ENCODE peak calls at places on chromosome 4, in five cellular contexts. L is K562, Z is SK-N-SH, V is HepG2, E is GM12878. W is an unnamed sample.

GRCh38 chr4:39698424-39699009 is 581 bp downstream of the UBE2K start:
- DNase-seq in V (peak; percentile 25), L (peak; percentile 66), Z (peak; percentile 74), E (no peak), W (no peak)

GRCh38 chr4:24137596-24137962 is 247.7 kb upstream of the PPARGC1A start:
- DNase-seq in V (peak; percentile 70), Z (no peak), E (no peak), L (no peak), W (no peak)

GRCh38 chr4:68175562-68176155 is 46.0 kb upstream of the TMPRSS11F start:
- DNase-seq in L (peak; percentile 49), E (peak; percentile 20), V (peak; percentile 44), Z (peak; percentile 49), W (peak; percentile 54)

GRCh38 chr4:142567199-142567598 is 278.9 kb downstream of the INPP4B start:
- DNase-seq in V (no peak), Z (no peak), E (no peak), L (no peak), W (no peak)

GRCh38 chr4:139267301-139267700 is 12.7 kb downstream of the MGARP start:
- DNase-seq in Z (no peak), E (no peak), L (no peak), V (no peak), W (no peak)

GRCh38 chr4:111398906-111399330 is 746.3 kb upstream of the FAM241A start:
- DNase-seq in E (no peak), L (no peak), Z (no peak), V (no peak), W (no peak)

GRCh38 chr4:168183717-168184571 is 91.6 kb downstream of the ANXA10 start:
- DNase-seq in L (no peak), Z (peak; percentile 49), E (peak; percentile 12), V (peak; percentile 14), W (no peak)

GRCh38 chr4:41751325-41752061 is 3.0 kb upstream of the PHOX2B start:
- DNase-seq in V (no peak), E (no peak), Z (peak; percentile 78), L (peak; percentile 15), W (no peak)

GRCh38 chr4:183987987-183988392 is 82.9 kb downstream of the STOX2 start:
- DNase-seq in E (no peak), Z (peak; percentile 54), L (peak; percentile 11), V (peak; percentile 7), W (peak; percentile 72)
- TF ChIP-seq REST in E (no peak), Z (no peak), L (no peak), V (no peak), W (no peak)

GRCh38 chr4:73661646-73662119 is 41.4 kb upstream of the RASSF6 start:
- DNase-seq in V (no peak), L (peak; percentile 36), Z (no peak), E (no peak), W (peak; percentile 38)

GRCh38 chr4:73660808-73661207 is 40.6 kb upstream of the RASSF6 start:
- DNase-seq in L (no peak), V (no peak), Z (no peak), E (no peak), W (no peak)

GRCh38 chr4:73668806-73669205 is 48.6 kb upstream of the RASSF6 start:
- DNase-seq in E (no peak), V (no peak), L (no peak), Z (no peak), W (no peak)

GRCh38 chr4:73664470-73664869 is 44.2 kb upstream of the RASSF6 start:
- DNase-seq in V (no peak), L (no peak), E (no peak), Z (no peak), W (no peak)

DNA sequence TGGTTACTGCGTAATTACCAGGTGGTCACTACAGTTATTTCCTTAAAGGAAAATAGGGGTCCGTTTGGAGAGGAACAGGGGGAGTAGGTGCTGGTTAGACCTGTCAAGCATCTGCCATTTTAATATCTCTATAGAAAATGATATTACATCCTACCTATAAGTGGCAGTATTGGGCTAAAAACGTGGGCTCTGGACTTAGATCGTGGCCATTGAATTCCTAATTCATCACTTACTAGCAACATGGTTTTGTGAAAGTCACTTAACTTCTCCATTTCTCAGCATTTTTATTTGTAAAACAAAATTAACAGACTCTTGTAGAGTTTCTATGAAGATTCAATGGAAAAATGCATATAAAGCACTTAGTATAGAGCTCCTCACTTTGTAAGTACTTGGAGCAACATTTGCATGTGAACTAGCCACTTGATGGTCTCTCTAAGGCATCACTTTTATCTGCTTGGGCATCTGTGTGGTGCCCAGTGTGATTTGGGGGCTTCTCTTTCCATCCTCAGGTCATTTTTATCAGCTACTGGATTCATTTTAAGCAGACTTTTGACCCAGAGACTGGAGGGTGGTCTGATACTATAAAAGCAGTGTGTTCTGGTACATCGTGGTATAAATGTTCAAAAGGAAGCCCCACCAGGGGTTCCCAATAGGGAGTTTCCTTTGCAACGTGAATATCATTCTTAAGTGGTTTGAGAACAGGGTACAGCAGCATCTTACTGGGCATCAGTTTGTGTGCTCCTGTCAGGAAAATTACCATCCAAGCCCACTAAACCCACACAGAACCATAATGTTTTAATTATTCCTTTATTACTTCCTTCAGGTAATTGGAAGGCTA is 42.7 kb upstream of the RASSF6 start:
- DNase-seq in L (peak; percentile 19), E (no peak), Z (no peak), V (no peak), W (peak; percentile 20)
- TF ChIP-seq GABPA in L (no peak), E (no peak), Z (no peak), V (no peak), W (no peak)

GRCh38 chr4:83771113-83771705 is 235.3 kb downstream of the GPAT3 start:
- DNase-seq in E (no peak), Z (peak; percentile 6), L (peak; percentile 28), V (peak; percentile 21), W (no peak)
- TF ChIP-seq CTCF in E (peak; percentile 42), Z (peak; percentile 81), L (peak; percentile 48), V (peak; percentile 73), W (peak; percentile 61)

GRCh38 chr4:53477038-53477565 is 99.7 kb downstream of the FIP1L1 start:
- DNase-seq in Z (no peak), V (peak; percentile 9), L (no peak), E (no peak), W (no peak)

GRCh38 chr4:53477666-53478065 is 100.2 kb downstream of the FIP1L1 start:
- DNase-seq in E (no peak), Z (no peak), V (no peak), L (no peak), W (no peak)

GRCh38 chr4:53474178-53474577 is 96.7 kb downstream of the FIP1L1 start:
- DNase-seq in Z (no peak), E (no peak), V (no peak), L (no peak), W (no peak)

GRCh38 chr4:53478671-53479456 is 101.4 kb downstream of the FIP1L1 start:
- DNase-seq in L (no peak), Z (no peak), V (no peak), E (no peak), W (no peak)

GRCh38 chr4:53476232-53477037 is 99.0 kb downstream of the FIP1L1 start:
- DNase-seq in E (no peak), Z (no peak), V (no peak), L (no peak), W (no peak)
- TF ChIP-seq REST in E (no peak), Z (no peak), V (no peak), L (no peak), W (no peak)

GRCh38 chr4:3306465-3306864 is 13.6 kb downstream of the RGS12 start:
- DNase-seq in V (no peak), E (no peak), L (no peak), Z (no peak), W (no peak)

GRCh38 chr4:3307486-3307885 is 14.7 kb downstream of the RGS12 start:
- DNase-seq in V (no peak), E (no peak), L (no peak), Z (no peak), W (no peak)

GRCh38 chr4:3307891-3308575 is 15.2 kb downstream of the RGS12 start:
- DNase-seq in L (no peak), E (no peak), Z (no peak), V (no peak), W (no peak)

GRCh38 chr4:3305610-3306371 is 13.0 kb downstream of the RGS12 start:
- DNase-seq in L (peak; percentile 41), V (no peak), Z (no peak), E (no peak), W (no peak)

DNA sequence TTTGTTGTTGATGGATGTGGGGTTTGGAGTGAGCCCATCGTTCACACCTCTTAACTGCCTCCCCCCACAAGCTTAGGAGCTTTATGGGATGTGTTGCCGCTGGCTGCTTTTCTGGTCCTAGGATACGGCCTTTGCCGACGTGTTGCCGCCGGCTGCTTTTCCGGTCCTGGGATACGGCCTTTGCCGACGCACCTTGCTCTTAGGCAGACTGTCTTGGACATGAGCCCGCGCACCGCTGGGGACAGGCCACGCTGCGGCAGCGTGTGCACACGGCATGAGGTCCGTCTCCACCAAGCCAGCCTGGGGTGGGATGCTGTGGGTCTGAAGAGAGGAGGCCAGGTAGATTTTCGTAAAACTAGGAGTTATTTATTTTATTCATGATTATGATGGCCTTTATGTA is 14.2 kb downstream of the RGS12 start:
- DNase-seq in L (no peak), E (no peak), V (no peak), Z (no peak), W (no peak)
- TF ChIP-seq GABPA in L (no peak), E (no peak), V (no peak), Z (no peak), W (no peak)

GRCh38 chr4:8110071-8110986 is 48.3 kb downstream of the ABLIM2 start:
- DNase-seq in Z (no peak), V (peak; percentile 21), L (peak; percentile 44), E (no peak), W (no peak)
- TF ChIP-seq CTCF in Z (no peak), V (peak; percentile 16), L (peak; percentile 97), E (no peak), W (no peak)

W was measured in HL-60.